ENCODE peak calls at places on chromosomes 13 and 19, in ten cellular contexts. W, Z, S, Y, A, M, X, N, L and P are unnamed samples.
A peak's percentile ranks its signal among the peaks of the same experiment; 100 is the strongest.

GRCh38 chr19:49823472-49823871 is 5.4 kb downstream of the MED25 start:
- DNase-seq in Z (no peak), A (peak; percentile 32), W (no peak), Y (no peak), L (no peak), S (no peak), X (no peak), N (no peak), M (no peak), P (no peak)

GRCh38 chr13:104900186-104900817 is 1635.2 kb downstream of the EFNB2 start:
- DNase-seq in Y (no peak), N (no peak), M (no peak), X (no peak), L (no peak), Z (no peak), A (no peak), W (peak; percentile 10), S (no peak), P (no peak)

GRCh38 chr19:48170817-48171347 is 402 bp downstream of the ZSWIM9 start:
- DNase-seq in L (no peak), N (no peak), W (no peak), M (no peak), S (no peak), Y (no peak), X (no peak), A (no peak), Z (no peak), P (no peak)

GRCh38 chr13:44309771-44310767 is 63.6 kb upstream of the SERP2 start:
- DNase-seq in S (no peak), Y (no peak), Z (peak; percentile 56), X (no peak), M (no peak), W (peak; percentile 50), L (peak; percentile 53), A (no peak), N (no peak), P (no peak)

GRCh38 chr19:10086032-10086903 is at the start of gene SHFL:
- DNase-seq in N (peak; percentile 69), S (no peak), Y (peak; percentile 76), W (peak; percentile 54), X (peak; percentile 74), Z (peak; percentile 36), M (peak; percentile 82), L (peak; percentile 72), A (peak; percentile 82), P (no peak)

GRCh38 chr19:34838753-34839431 is 65.9 kb upstream of the ZNF599 start:
- DNase-seq in Y (no peak), M (no peak), S (no peak), W (peak; percentile 26), L (no peak), A (no peak), X (peak; percentile 4), N (no peak), Z (no peak), P (no peak)

GRCh38 chr19:42528354-42529247 is at the start of gene CEACAM1:
- DNase-seq in Z (no peak), A (peak; percentile 81), Y (peak; percentile 43), S (peak; percentile 24), M (peak; percentile 61), X (peak; percentile 9), N (peak; percentile 21), W (peak; percentile 38), L (no peak), P (no peak)

GRCh38 chr19:32599736-32600157 is 18.8 kb downstream of the PDCD5 start:
- DNase-seq in X (peak; percentile 65), Y (peak; percentile 44), M (peak; percentile 59), N (peak; percentile 9), L (no peak), W (peak; percentile 82), A (no peak), Z (peak; percentile 76), S (peak; percentile 5), P (peak; percentile 15)

GRCh38 chr13:48892311-48892710 is 83.4 kb upstream of the FNDC3A start:
- DNase-seq in A (no peak), X (peak; percentile 85), Y (no peak), L (no peak), S (peak; percentile 88), W (peak; percentile 86), Z (peak; percentile 98), M (no peak), N (no peak), P (no peak)

GRCh38 chr13:54241719-54242118 is 1213.1 kb downstream of the OLFM4 start:
- DNase-seq in A (no peak), N (no peak), X (no peak), W (no peak), S (no peak), L (no peak), M (no peak), Z (no peak), Y (no peak), P (no peak)

GRCh38 chr19:45047188-45047797 is 8.4 kb downstream of the CLASRP start:
- DNase-seq in S (no peak), Z (no peak), L (no peak), N (no peak), Y (no peak), M (no peak), X (no peak), A (no peak), W (no peak), P (no peak)

GRCh38 chr19:335486-336066 is 9.0 kb downstream of the MIER2 start:
- DNase-seq in M (no peak), A (no peak), L (no peak), Z (no peak), W (no peak), Y (no peak), S (no peak), X (no peak), N (no peak), P (no peak)

GRCh38 chr13:76991796-76992547 is at the start of gene CLN5:
- DNase-seq in S (peak; percentile 75), X (peak; percentile 93), N (peak; percentile 85), L (peak; percentile 94), Z (peak; percentile 85), M (peak; percentile 95), W (peak; percentile 93), Y (peak; percentile 95), A (peak; percentile 91), P (peak; percentile 83)

GRCh38 chr19:19211499-19212432 is at the start of gene NCAN:
- DNase-seq in X (no peak), Z (no peak), S (no peak), W (no peak), M (no peak), N (no peak), A (no peak), Y (no peak), L (no peak), P (no peak)

GRCh38 chr19:4676955-4677731 is 7.0 kb upstream of the MYDGF start:
- DNase-seq in Y (peak; percentile 62), A (no peak), M (no peak), N (no peak), Z (peak; percentile 62), L (no peak), W (peak; percentile 56), X (peak; percentile 48), S (no peak), P (peak; percentile 77)

GRCh38 chr19:19488041-19488874 is 27.1 kb downstream of the TSSK6 start:
- DNase-seq in X (peak; percentile 13), M (no peak), S (no peak), Y (peak; percentile 78), N (no peak), Z (peak; percentile 13), A (no peak), W (peak; percentile 27), L (no peak), P (no peak)

GRCh38 chr13:26722321-26722720 is 38.3 kb downstream of the GPR12 start:
- DNase-seq in W (no peak), Y (no peak), L (no peak), Z (no peak), N (no peak), A (no peak), X (no peak), S (no peak), M (no peak), P (no peak)

GRCh38 chr13:34833562-34834182 is 108.4 kb upstream of the NBEA start:
- DNase-seq in N (no peak), Y (no peak), Z (no peak), W (peak; percentile 7), A (no peak), M (no peak), X (peak; percentile 64), S (peak; percentile 24), L (no peak), P (no peak)

GRCh38 chr13:49938274-49938673 is 2.1 kb upstream of the SPRYD7 start:
- DNase-seq in L (no peak), Y (no peak), N (no peak), Z (no peak), S (no peak), M (peak; percentile 47), X (no peak), W (no peak), A (no peak), P (no peak)

GRCh38 chr19:19068659-19069509 is 5.1 kb downstream of the SLC25A42 start:
- DNase-seq in S (no peak), W (no peak), M (no peak), L (no peak), X (no peak), Z (no peak), Y (no peak), N (no peak), A (no peak), P (no peak)

GRCh38 chr13:34369925-34370324 is 552.0 kb downstream of the RFC3 start:
- DNase-seq in M (no peak), A (no peak), L (no peak), S (no peak), N (no peak), Y (no peak), X (peak; percentile 43), Z (no peak), W (no peak), P (no peak)

GRCh38 chr13:48923376-48923775 is 52.3 kb upstream of the FNDC3A start:
- DNase-seq in X (no peak), A (no peak), M (no peak), S (no peak), Y (no peak), N (no peak), W (no peak), L (peak; percentile 14), Z (peak; percentile 43), P (no peak)

GRCh38 chr19:44925114-44925891 is 10.9 kb downstream of the APOC1 start:
- DNase-seq in A (peak; percentile 47), X (peak; percentile 72), S (no peak), Z (peak; percentile 84), M (no peak), L (peak; percentile 78), Y (peak; percentile 96), N (no peak), W (peak; percentile 88), P (no peak)

GRCh38 chr13:66076417-66076816 is 1153.7 kb downstream of the PCDH9 start:
- DNase-seq in S (no peak), N (no peak), A (no peak), M (no peak), L (no peak), Z (peak; percentile 66), Y (no peak), X (peak; percentile 9), W (peak; percentile 50), P (no peak)